ENCODE peak calls at places on chromosomes 7 and 10, in four cellular contexts. W is transverse colon, M is heart left ventricle, V is suprapubic skin. D is an unnamed sample.

GRCh38 chr10:61262486-61263261 is 190.5 kb downstream of the TMEM26 start:
- DNase-seq in W (no peak), M (no peak), V (no peak), D (no peak)

GRCh38 chr10:58817499-58817898 is 304.8 kb downstream of the BICC1 start:
- DNase-seq in W (no peak), M (no peak), V (no peak), D (no peak)

GRCh38 chr10:14384096-14384730 is 53.5 kb upstream of the FRMD4A start:
- DNase-seq in W (no peak), M (no peak), V (no peak), D (no peak)

GRCh38 chr7:39407139-39407538 is 159.1 kb upstream of the YAE1 start:
- DNase-seq in W (no peak), M (no peak), V (no peak), D (no peak)

GRCh38 chr7:68248973-68249372 is 1252.3 kb downstream of the TYW1 start:
- DNase-seq in W (no peak), M (no peak), V (no peak), D (no peak)

GRCh38 chr10:122461729-122462532 is 578 bp downstream of the HTRA1 start:
- DNase-seq in W (no peak), M (peak), V (no peak), D (peak)

GRCh38 chr7:44534501-44534900 is 6.6 kb downstream of the NPC1L1 start:
- DNase-seq in W (peak), M (no peak), V (no peak), D (peak)

GRCh38 chr7:51135576-51135975 is 181.0 kb downstream of the COBL start:
- DNase-seq in W (no peak), M (no peak), V (no peak), D (no peak)

GRCh38 chr10:119619215-119619614 is 22.5 kb upstream of the TIAL1 start:
- DNase-seq in W (no peak), M (no peak), V (no peak), D (no peak)

GRCh38 chr7:22720791-22721786 is 5.9 kb upstream of the IL6 start:
- DNase-seq in W (no peak), M (no peak), V (no peak), D (peak)

GRCh38 chr7:112233048-112233697 is 26.7 kb downstream of the ZNF277 start:
- DNase-seq in W (no peak), M (no peak), V (no peak), D (no peak)

GRCh38 chr10:124267231-124267885 is 151.4 kb downstream of the OAT start:
- DNase-seq in W (no peak), M (no peak), V (peak), D (no peak)

GRCh38 chr10:3057946-3058345 is 9.4 kb upstream of the PFKP start:
- DNase-seq in W (no peak), M (no peak), V (no peak), D (no peak)

GRCh38 chr10:290026-290725 is 154.9 kb downstream of the ZMYND11 start:
- DNase-seq in W (no peak), M (no peak), V (no peak), D (no peak)

GRCh38 chr10:49597426-49598163 is 12.5 kb upstream of the SLC18A3 start:
- DNase-seq in W (no peak), M (no peak), V (no peak), D (no peak)

GRCh38 chr7:83655951-83656556 is 7.1 kb upstream of the SEMA3E start:
- DNase-seq in W (peak), M (no peak), V (no peak), D (peak)

GRCh38 chr10:10528563-10528910 is 489.1 kb upstream of the CELF2 start:
- DNase-seq in W (no peak), M (no peak), V (no peak), D (no peak)

GRCh38 chr10:114437456-114438292 is 33.4 kb upstream of the AFAP1L2 start:
- DNase-seq in W (no peak), M (no peak), V (no peak), D (no peak)

GRCh38 chr7:85681241-85681640 is 494.4 kb upstream of the SEMA3D start:
- DNase-seq in W (no peak), M (no peak), V (no peak), D (no peak)

GRCh38 chr10:68208424-68209042 is 23.4 kb downstream of the ATOH7 start:
- DNase-seq in W (peak), M (no peak), V (no peak), D (peak)

GRCh38 chr10:94549221-94549620 is 3.6 kb downstream of the HELLS start:
- DNase-seq in W (no peak), M (no peak), V (no peak), D (no peak)

GRCh38 chr10:43105119-43105792 is 28.4 kb downstream of the RET start:
- DNase-seq in W (peak), M (peak), V (peak), D (peak)

GRCh38 chr10:95196053-95196452 is 2.0 kb downstream of the ACSM6 start:
- DNase-seq in W (no peak), M (no peak), V (no peak), D (no peak)

GRCh38 chr10:24485299-24485698 is 238.4 kb downstream of the ARHGAP21 start:
- DNase-seq in W (no peak), M (peak), V (no peak), D (peak)

GRCh38 chr7:39682042-39682441 is 58.7 kb downstream of the RALA start:
- DNase-seq in W (no peak), M (no peak), V (no peak), D (no peak)

GRCh38 chr7:55534916-55535636 is 37.2 kb downstream of the VOPP1 start:
- DNase-seq in W (no peak), M (no peak), V (no peak), D (no peak)

GRCh38 chr7:4093035-4093434 is 589.1 kb upstream of the FOXK1 start:
- DNase-seq in W (no peak), M (no peak), V (no peak), D (no peak)

GRCh38 chr7:155644971-155645509 is 579 bp downstream of the RBM33 start:
- DNase-seq in W (peak), M (no peak), V (no peak), D (peak)
- TF ChIP-seq POLR2A in W (peak), M (no peak), V (no peak), D (no peak)

GRCh38 chr10:79070611-79071534 is 2.1 kb downstream of the ZMIZ1 start:
- DNase-seq in W (peak), M (peak), V (peak), D (peak)
- TF ChIP-seq POLR2A in W (peak), M (no peak), V (peak), D (peak)

GRCh38 chr10:34291466-34292177 is 523.5 kb downstream of the PARD3 start:
- DNase-seq in W (no peak), M (no peak), V (no peak), D (no peak)

GRCh38 chr10:34292178-34292565 is 522.9 kb downstream of the PARD3 start:
- DNase-seq in W (no peak), M (no peak), V (no peak), D (no peak)

GRCh38 chr10:34292675-34293074 is 522.4 kb downstream of the PARD3 start:
- DNase-seq in W (no peak), M (no peak), V (no peak), D (no peak)

GRCh38 chr10:34288634-34289033 is 526.5 kb downstream of the PARD3 start:
- DNase-seq in W (no peak), M (no peak), V (no peak), D (no peak)

GRCh38 chr10:34290412-34291082 is 524.5 kb downstream of the PARD3 start:
- DNase-seq in W (peak), M (peak), V (no peak), D (no peak)
- TF ChIP-seq POLR2A in W (no peak), M (no peak), V (no peak), D (no peak)

DNA sequence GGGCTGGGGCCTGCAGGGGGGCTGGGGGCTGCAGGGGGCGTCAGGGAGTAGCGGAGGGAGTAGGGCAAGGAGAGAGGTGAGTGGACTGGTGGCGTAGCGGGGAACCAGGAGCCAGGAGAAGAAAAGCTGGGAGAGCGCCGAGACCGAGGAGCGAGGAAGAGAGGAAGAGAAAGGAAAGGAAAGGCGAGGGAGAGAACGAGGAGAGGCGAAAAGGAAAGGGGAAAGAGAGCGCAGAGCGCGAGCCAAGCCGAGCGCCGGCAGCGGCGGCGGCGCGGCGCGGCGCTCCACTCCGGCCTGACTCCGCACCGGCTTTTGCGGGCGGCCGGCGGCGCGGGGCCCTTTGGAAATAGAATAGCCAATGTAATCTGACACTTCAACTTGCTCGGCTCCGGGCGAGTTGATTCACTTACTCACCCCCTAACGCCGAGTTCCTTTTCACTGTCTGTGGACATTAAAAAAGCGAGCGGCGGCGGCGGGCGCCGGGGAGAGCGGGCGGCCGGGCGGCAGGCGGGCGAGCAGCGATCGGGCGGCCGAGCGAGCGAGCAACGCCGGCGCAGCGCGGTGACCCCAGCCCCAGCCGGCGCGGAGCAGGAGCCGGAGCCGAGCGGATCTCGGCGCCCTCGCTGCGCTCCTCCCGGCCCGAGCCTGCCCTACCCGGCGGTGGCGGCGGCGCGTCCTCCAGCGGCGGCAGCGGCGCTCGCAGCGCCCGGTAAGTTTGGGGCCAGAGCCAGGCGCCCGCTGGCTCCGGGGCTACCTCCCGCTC is at the start of gene ZMIZ1:
- DNase-seq in W (peak), M (peak), V (peak), D (peak)
- TF ChIP-seq POLR2A in W (peak), M (peak), V (peak), D (no peak)

GRCh38 chr10:101840102-101840684 is 3.4 kb downstream of the KCNIP2 start:
- DNase-seq in W (no peak), M (no peak), V (no peak), D (no peak)

GRCh38 chr10:101839421-101840063 is 4.1 kb downstream of the KCNIP2 start:
- DNase-seq in W (peak), M (peak), V (no peak), D (peak)

GRCh38 chr10:101837753-101838152 is 5.8 kb downstream of the KCNIP2 start:
- DNase-seq in W (no peak), M (no peak), V (no peak), D (no peak)

GRCh38 chr10:101838416-101838970 is 5.1 kb downstream of the KCNIP2 start:
- DNase-seq in W (no peak), M (no peak), V (no peak), D (no peak)

GRCh38 chr10:101839002-101839401 is 4.6 kb downstream of the KCNIP2 start:
- DNase-seq in W (no peak), M (no peak), V (no peak), D (no peak)
- TF ChIP-seq POLR2A in W (no peak), M (no peak), V (no peak), D (no peak)

GRCh38 chr7:104176332-104176731 is 31.5 kb downstream of the ORC5 start:
- DNase-seq in W (no peak), M (no peak), V (no peak), D (no peak)
- TF ChIP-seq POLR2A in W (no peak), M (no peak), V (no peak), D (no peak)

GRCh38 chr7:139424004-139424403 is 59.5 kb downstream of the KLRG2 start:
- DNase-seq in W (no peak), M (no peak), V (no peak), D (no peak)
- TF ChIP-seq POLR2A in W (no peak), M (no peak), V (no peak), D (no peak)

DNA sequence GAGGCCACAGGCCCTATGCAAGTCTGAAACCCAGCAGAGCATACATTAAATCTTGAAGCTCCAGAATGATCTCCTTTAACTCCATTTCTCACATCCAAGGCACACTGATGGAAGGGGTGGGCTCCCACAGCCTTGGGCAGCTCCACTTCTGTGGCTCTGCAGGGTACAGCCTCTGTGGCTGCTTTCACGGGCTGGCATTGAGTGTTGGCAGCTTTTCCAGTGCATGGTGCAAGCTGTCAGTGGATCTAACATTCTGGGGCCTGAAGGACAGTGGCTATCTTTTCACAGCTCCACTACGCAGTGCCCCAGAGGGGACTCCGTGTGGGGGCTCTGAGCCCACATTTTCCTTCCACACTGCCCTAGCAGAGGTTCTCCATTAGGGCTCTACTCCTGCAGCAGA is 265.7 kb upstream of the MAGI2 start:
- DNase-seq in W (no peak), M (peak), V (no peak), D (no peak)
- TF ChIP-seq POLR2A in W (no peak), M (no peak), V (no peak), D (no peak)

GRCh38 chr7:150716368-150716767 is at the start of gene GIMAP1:
- DNase-seq in W (peak), M (peak), V (no peak), D (peak)
- TF ChIP-seq POLR2A in W (peak), M (no peak), V (no peak), D (peak)

GRCh38 chr10:99432047-99432446 is 1.6 kb upstream of the GOT1 start:
- DNase-seq in W (no peak), M (no peak), V (no peak), D (no peak)

GRCh38 chr10:99429521-99430095 is 816 bp downstream of the GOT1 start:
- DNase-seq in W (no peak), M (no peak), V (no peak), D (no peak)

GRCh38 chr10:99430116-99430450 is 341 bp downstream of the GOT1 start:
- DNase-seq in W (no peak), M (no peak), V (no peak), D (no peak)

GRCh38 chr10:99431190-99431549 is 746 bp upstream of the GOT1 start:
- DNase-seq in W (peak), M (peak), V (peak), D (peak)

DNA sequence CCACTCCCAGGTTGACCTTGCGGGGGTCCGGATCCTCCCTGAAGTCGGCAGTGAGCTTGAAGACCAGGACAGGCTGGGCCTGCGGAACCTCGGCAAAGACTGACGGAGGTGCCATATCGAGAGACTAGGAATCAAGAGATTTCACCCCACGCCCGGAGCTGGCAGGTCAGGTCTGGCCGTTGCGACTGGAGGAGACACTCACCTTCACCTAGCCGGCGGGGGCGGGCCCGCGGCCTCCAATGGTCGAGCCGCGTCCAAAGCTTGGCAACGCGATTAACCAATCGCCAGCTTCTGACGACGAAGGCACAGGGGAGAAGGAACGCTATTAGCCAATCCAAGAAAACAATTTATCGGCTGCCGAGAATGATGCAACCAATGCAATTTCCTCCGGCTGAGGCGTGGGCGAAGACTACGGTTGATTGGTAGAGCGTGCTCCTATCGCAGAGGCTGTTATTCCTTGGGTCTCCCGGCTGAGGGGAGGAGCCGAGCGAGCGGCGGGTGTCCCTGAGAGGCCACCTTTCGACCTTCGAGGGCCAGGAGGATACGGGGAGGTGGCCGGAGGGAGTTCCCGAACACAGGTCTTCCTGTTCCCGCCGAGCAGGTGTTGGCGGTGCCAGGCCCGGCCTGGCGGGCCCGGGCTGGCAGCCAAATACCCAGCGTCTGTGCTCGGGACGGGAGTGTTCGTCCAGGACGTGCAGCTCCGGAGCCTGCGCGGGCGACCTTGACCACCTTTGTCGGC is at the start of gene GOT1:
- DNase-seq in W (peak), M (peak), V (peak), D (peak)
- TF ChIP-seq POLR2A in W (peak), M (peak), V (peak), D (peak)

D was measured in thyroid gland.